ENCODE peak calls at places on chromosomes 7 and 10, in four cellular contexts. Q is HS-5, Y is epithelial cell of prostate, Z is astrocyte. D is an unnamed sample.

GRCh38 chr7:93574646-93575554 is at the start of gene CALCR:
- DNase-seq in Y (no peak), Q (no peak), Z (no peak), D (no peak)

GRCh38 chr10:35778344-35778743 is 136.2 kb upstream of the FZD8 start:
- DNase-seq in Z (no peak), Q (no peak), Y (no peak), D (no peak)

GRCh38 chr10:29386347-29386999 is 97.6 kb downstream of the LYZL1 start:
- DNase-seq in Z (peak), Y (no peak), Q (no peak), D (peak)

GRCh38 chr7:17472518-17472917 is 174.1 kb downstream of the AHR start:
- DNase-seq in Y (no peak), Q (no peak), Z (no peak), D (no peak)

GRCh38 chr10:60282771-60283353 is 106.8 kb downstream of the ANK3 start:
- DNase-seq in Z (peak), Q (peak), Y (peak), D (peak)

GRCh38 chr7:128017460-128017859 is 13.8 kb downstream of the LRRC4 start:
- DNase-seq in Y (no peak), Z (no peak), Q (no peak), D (no peak)

GRCh38 chr7:10299384-10299783 is 674.3 kb upstream of the PHF14 start:
- DNase-seq in Q (no peak), Z (no peak), Y (no peak), D (no peak)

GRCh38 chr7:116576350-116577319 is 51.8 kb downstream of the CAV1 start:
- DNase-seq in Y (no peak), Q (peak), Z (peak), D (peak)

GRCh38 chr10:96743988-96744585 is 23.8 kb upstream of the PIK3AP1 start:
- DNase-seq in Q (no peak), Y (no peak), Z (peak), D (peak)

GRCh38 chr10:73117976-73118743 is 7.9 kb downstream of the NUDT13 start:
- DNase-seq in Y (peak), Q (no peak), Z (peak), D (peak)

GRCh38 chr10:103717341-103718246 is 137.8 kb downstream of the SH3PXD2A start:
- DNase-seq in Q (no peak), Z (no peak), Y (no peak), D (no peak)

GRCh38 chr10:22992621-22993020 is 64.8 kb downstream of the ARMC3 start:
- DNase-seq in Q (no peak), Y (no peak), Z (no peak), D (no peak)

GRCh38 chr7:24865994-24866615 is 108.8 kb upstream of the GSDME start:
- DNase-seq in Q (no peak), Y (no peak), Z (no peak), D (no peak)

GRCh38 chr7:36526720-36527548 is 137.3 kb downstream of the ANLN start:
- DNase-seq in Y (peak), Z (peak), Q (peak), D (peak)

GRCh38 chr7:26863504-26864308 is 684 bp downstream of the SKAP2 start:
- DNase-seq in Q (no peak), Y (no peak), Z (peak), D (peak)

GRCh38 chr10:73131295-73131694 is 21.0 kb downstream of the NUDT13 start:
- DNase-seq in Y (peak), Q (no peak), Z (no peak), D (peak)

GRCh38 chr7:10212664-10213063 is 761.0 kb upstream of the PHF14 start:
- DNase-seq in Y (no peak), Q (no peak), Z (peak), D (peak)

D was measured in A172.